ENCODE peak calls at places on chromosomes 3 and 15, in ten cellular contexts. P is activated CD4-positive, alpha-beta memory T cell treated with anti-CD3 and anti-CD28 coated beads for 36 hours; J is stimulated activated CD8-positive, alpha-beta memory T cell treated with anti-CD3 and anti-CD28 coated beads, Interleukin-4, amount 100 ng/mL, for 24 hours; O is choroid plexus epithelial cell; D is GM19239; E is M059J; C is ELF-1; R is heart left ventricle; T is NCI-H2081; Q is GM23248. N is an unnamed sample.
A peak's percentile ranks its signal among the peaks of the same experiment; 100 is the strongest.

GRCh38 chr3:51799879-51800757 is 21.1 kb upstream of the IQCF6 start:
- DNase-seq in P (no peak), J (no peak), O (peak; percentile 88), D (no peak), E (peak; percentile 58), C (peak; percentile 50), R (no peak), T (peak; percentile 25), Q (peak; percentile 87), N (no peak)

GRCh38 chr3:122618614-122619013 is 41.2 kb downstream of the PARP15 start:
- DNase-seq in P (no peak), J (no peak), O (no peak), D (no peak), E (no peak), C (peak; percentile 5), R (no peak), T (no peak), Q (no peak), N (no peak)

GRCh38 chr3:99843590-99844260 is 26.1 kb downstream of the CMSS1 start:
- DNase-seq in P (no peak), J (no peak), O (no peak), D (no peak), E (no peak), C (no peak), R (no peak), T (peak; percentile 73), Q (peak; percentile 45), N (peak; percentile 54)

GRCh38 chr15:55289011-55289572 is 521 bp downstream of the RAB27A start:
- DNase-seq in P (peak; percentile 69), J (no peak), O (peak; percentile 76), D (no peak), E (peak; percentile 45), C (peak; percentile 67), R (no peak), T (no peak), Q (peak; percentile 60), N (peak; percentile 47)

GRCh38 chr15:63046927-63047760 is 4.6 kb downstream of the TPM1 start:
- DNase-seq in P (no peak), J (no peak), O (no peak), D (no peak), E (peak; percentile 86), C (peak; percentile 87), R (no peak), T (no peak), Q (peak; percentile 69), N (no peak)

GRCh38 chr3:17645074-17645698 is 97.2 kb downstream of the TBC1D5 start:
- DNase-seq in P (no peak), J (no peak), O (peak; percentile 86), D (peak; percentile 3), E (peak; percentile 60), C (no peak), R (no peak), T (peak; percentile 88), Q (peak; percentile 75), N (no peak)

GRCh38 chr3:172760406-172760805 is 9.9 kb downstream of the ECT2 start:
- DNase-seq in P (no peak), J (no peak), O (peak; percentile 87), D (no peak), E (peak; percentile 28), C (no peak), R (no peak), T (no peak), Q (peak; percentile 56), N (no peak)

GRCh38 chr3:71117572-71118247 is 465.8 kb downstream of the FOXP1 start:
- DNase-seq in P (no peak), J (no peak), O (no peak), D (no peak), E (peak; percentile 49), C (no peak), R (no peak), T (peak; percentile 11), Q (peak; percentile 47), N (no peak)

GRCh38 chr3:468172-468571 is 271.6 kb downstream of the CHL1 start:
- DNase-seq in P (no peak), J (no peak), O (no peak), D (no peak), E (no peak), C (no peak), R (no peak), T (peak; percentile 14), Q (peak; percentile 37), N (no peak)

GRCh38 chr3:160399347-160400047 is at the start of gene SMC4:
- DNase-seq in P (peak; percentile 88), J (peak; percentile 71), O (peak; percentile 94), D (peak; percentile 26), E (peak; percentile 95), C (peak; percentile 93), R (peak; percentile 81), T (peak; percentile 97), Q (peak; percentile 98), N (peak; percentile 80)

GRCh38 chr3:117589454-117589853 is 879.9 kb downstream of the TUSC7 start:
- DNase-seq in P (no peak), J (no peak), O (no peak), D (no peak), E (peak; percentile 3), C (peak; percentile 24), R (no peak), T (peak; percentile 83), Q (no peak), N (no peak)

GRCh38 chr15:65183847-65184159 is 1.3 kb downstream of the CLPX start:
- DNase-seq in P (no peak), J (no peak), O (no peak), D (no peak), E (no peak), C (no peak), R (no peak), T (no peak), Q (no peak), N (no peak)

GRCh38 chr3:196524527-196524926 is 9.4 kb upstream of the SMCO1 start:
- DNase-seq in P (no peak), J (no peak), O (peak; percentile 54), D (no peak), E (peak; percentile 41), C (peak; percentile 21), R (no peak), T (no peak), Q (no peak), N (no peak)

GRCh38 chr3:150675587-150675986 is 28.1 kb downstream of the ERICH6 start:
- DNase-seq in P (no peak), J (no peak), O (peak; percentile 2), D (no peak), E (peak; percentile 14), C (no peak), R (no peak), T (no peak), Q (no peak), N (no peak)

GRCh38 chr15:93235926-93236781 is 147.1 kb upstream of the RGMA start:
- DNase-seq in P (peak; percentile 13), J (no peak), O (no peak), D (no peak), E (no peak), C (peak; percentile 39), R (no peak), T (no peak), Q (no peak), N (peak; percentile 34)

N was measured in stomach.